ENCODE peak calls at places on chromosomes 4 and X, in eight cellular contexts. F is B cell, E is AG04450, A is IMR-90, W is Calu3, X is AG10803, I is heart left ventricle, C is ovary. L is an unnamed sample.

GRCh38 chr4:21507439-21507838 is 441.1 kb downstream of the KCNIP4 start:
- DNase-seq in F (no peak), E (no peak), A (no peak), W (no peak), X (no peak), I (no peak), C (no peak), L (no peak)

GRCh38 chrX:130896816-130897508 is 6.0 kb downstream of the ENOX2 start:
- DNase-seq in F (no peak), E (no peak), A (peak; percentile 29), W (no peak), X (peak; percentile 55), I (no peak), C (no peak), L (no peak)

GRCh38 chrX:154123241-154124219 is 20.5 kb upstream of the OPN1LW start:
- DNase-seq in F (peak; percentile 40), E (no peak), A (no peak), W (peak; percentile 70), X (no peak), I (peak; percentile 36), C (no peak), L (no peak)

GRCh38 chr4:77615153-77615552 is 9.5 kb downstream of the CXCL13 start:
- DNase-seq in F (no peak), E (no peak), A (no peak), W (no peak), X (no peak), I (no peak), C (no peak), L (no peak)

GRCh38 chr4:38765391-38765790 is 17.4 kb downstream of the TLR10 start:
- DNase-seq in F (no peak), E (peak; percentile 29), A (peak; percentile 80), W (no peak), X (no peak), I (no peak), C (no peak), L (no peak)

GRCh38 chr4:30768278-30768677 is 48.1 kb downstream of the PCDH7 start:
- DNase-seq in F (no peak), E (no peak), A (no peak), W (no peak), X (no peak), I (no peak), C (no peak), L (no peak)

GRCh38 chr4:153534792-153535629 is 68.9 kb downstream of the TMEM131L start:
- DNase-seq in F (no peak), E (no peak), A (no peak), W (no peak), X (no peak), I (no peak), C (no peak), L (no peak)

GRCh38 chr4:119526786-119527550 is 101.6 kb downstream of the PDE5A start:
- DNase-seq in F (no peak), E (peak; percentile 34), A (peak; percentile 62), W (no peak), X (peak; percentile 22), I (no peak), C (no peak), L (no peak)

GRCh38 chr4:163525982-163526381 is 31.5 kb downstream of the TMA16 start:
- DNase-seq in F (no peak), E (no peak), A (no peak), W (no peak), X (no peak), I (no peak), C (no peak), L (no peak)
- TF ChIP-seq CTCF in F (no peak), E (no peak), A (no peak), W (no peak), X (no peak), I (no peak), C (no peak), L (no peak)

GRCh38 chr4:24033626-24034025 is 143.8 kb upstream of the PPARGC1A start:
- DNase-seq in F (no peak), E (no peak), A (peak; percentile 41), W (no peak), X (no peak), I (no peak), C (no peak), L (no peak)

GRCh38 chr4:24032371-24032989 is 142.6 kb upstream of the PPARGC1A start:
- DNase-seq in F (no peak), E (no peak), A (peak; percentile 8), W (peak; percentile 3), X (peak; percentile 41), I (peak; percentile 38), C (no peak), L (no peak)
- TF ChIP-seq CTCF in F (no peak), E (peak; percentile 11), A (no peak), W (no peak), X (peak; percentile 55), I (peak; percentile 20), C (no peak), L (no peak)

GRCh38 chrX:82648062-82648461 is 860.0 kb upstream of the POU3F4 start:
- DNase-seq in F (no peak), E (no peak), A (no peak), W (peak; percentile 4), X (no peak), I (no peak), C (no peak), L (no peak)
- TF ChIP-seq CTCF in F (no peak), E (no peak), A (no peak), W (no peak), X (no peak), I (no peak), C (no peak), L (no peak)

DNA sequence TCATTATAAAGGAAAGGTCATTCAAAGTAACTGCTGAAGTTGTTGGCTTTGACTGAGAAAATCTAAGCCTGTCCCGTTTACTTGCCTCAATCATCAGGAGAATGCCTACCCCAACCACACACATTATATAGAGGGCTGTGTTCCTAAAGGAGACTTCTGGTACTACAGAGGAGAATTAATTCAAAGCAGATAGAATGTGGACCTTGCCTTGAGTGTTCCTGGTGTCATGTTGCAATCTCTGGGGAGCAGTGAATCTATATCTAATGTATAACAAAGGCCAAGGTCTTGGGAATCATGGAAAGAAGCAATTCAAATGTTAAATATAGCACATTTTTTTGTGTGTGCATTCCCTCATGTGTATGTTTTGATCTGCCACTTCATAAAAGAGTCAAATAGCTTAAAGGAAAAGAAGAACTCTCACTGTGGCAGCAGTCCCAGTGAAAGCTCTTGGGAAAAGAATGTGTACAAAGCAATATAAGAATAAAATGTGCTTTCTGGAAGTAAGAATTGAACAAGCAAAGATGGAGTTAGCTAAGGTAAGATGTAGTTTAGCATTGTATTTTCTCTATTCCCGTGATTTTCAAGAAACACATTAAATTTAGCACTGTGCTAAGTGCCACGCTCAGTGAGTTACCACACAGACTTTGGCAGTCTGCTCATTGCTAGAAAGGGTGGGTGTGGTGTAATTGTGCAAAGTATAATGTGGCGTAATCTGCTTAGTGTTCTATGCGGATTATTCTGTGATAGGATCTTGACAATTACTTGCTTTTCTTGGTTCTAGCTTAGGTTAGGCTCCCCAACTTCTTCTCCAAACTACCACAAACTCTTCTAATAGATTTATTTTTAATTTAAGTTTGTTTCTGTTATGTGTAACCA is 13.7 kb downstream of the ADH6 start:
- DNase-seq in F (no peak), E (no peak), A (peak; percentile 34), W (no peak), X (peak; percentile 78), I (peak; percentile 27), C (no peak), L (no peak)
- TF ChIP-seq CTCF in F (no peak), E (no peak), A (no peak), W (no peak), X (peak; percentile 30), I (no peak), C (no peak), L (no peak)